ENCODE peak calls at places on chromosomes 5 and 9, in four cellular contexts. One of them, this sample, is unnamed.

GRCh38 chr9:128807827-128808226 is 10.5 kb upstream of the ENDOG start:
- DNase-seq in activated CD8-positive, alpha-beta memory T cell treated with anti-CD3 and anti-CD28 coated beads for 24 hours: no peak
- DNase-seq in ACHN: no peak
- DNase-seq in AG09309: no peak
- DNase-seq in this sample: no peak

GRCh38 chr5:170986598-170986997 is 124.8 kb downstream of the RANBP17 start:
- DNase-seq in activated CD8-positive, alpha-beta memory T cell treated with anti-CD3 and anti-CD28 coated beads for 24 hours: no peak
- DNase-seq in ACHN: peak; percentile 42
- DNase-seq in AG09309: peak; percentile 3
- DNase-seq in this sample: peak; percentile 57

GRCh38 chr9:136090768-136091581 is 4.1 kb downstream of the NACC2 start:
- DNase-seq in activated CD8-positive, alpha-beta memory T cell treated with anti-CD3 and anti-CD28 coated beads for 24 hours: no peak
- DNase-seq in ACHN: no peak
- DNase-seq in AG09309: no peak
- DNase-seq in this sample: no peak

GRCh38 chr5:80246995-80247729 is 8.7 kb downstream of the SERINC5 start:
- DNase-seq in activated CD8-positive, alpha-beta memory T cell treated with anti-CD3 and anti-CD28 coated beads for 24 hours: peak; percentile 69
- DNase-seq in ACHN: peak; percentile 87
- DNase-seq in AG09309: peak; percentile 79
- DNase-seq in this sample: no peak

GRCh38 chr5:174723979-174724483 is 351 bp upstream of the MSX2 start:
- DNase-seq in activated CD8-positive, alpha-beta memory T cell treated with anti-CD3 and anti-CD28 coated beads for 24 hours: no peak
- DNase-seq in ACHN: no peak
- DNase-seq in AG09309: no peak
- DNase-seq in this sample: peak; percentile 17

GRCh38 chr5:145944328-145944727 is 8.0 kb downstream of the SH3RF2 start:
- DNase-seq in activated CD8-positive, alpha-beta memory T cell treated with anti-CD3 and anti-CD28 coated beads for 24 hours: no peak
- DNase-seq in ACHN: no peak
- DNase-seq in AG09309: no peak
- DNase-seq in this sample: no peak

GRCh38 chr5:32504923-32505596 is 60.5 kb upstream of the ZFR start:
- DNase-seq in activated CD8-positive, alpha-beta memory T cell treated with anti-CD3 and anti-CD28 coated beads for 24 hours: no peak
- DNase-seq in ACHN: no peak
- DNase-seq in AG09309: peak; percentile 94
- DNase-seq in this sample: no peak

GRCh38 chr9:129939426-129939825 is 103.6 kb downstream of the FNBP1 start:
- DNase-seq in activated CD8-positive, alpha-beta memory T cell treated with anti-CD3 and anti-CD28 coated beads for 24 hours: no peak
- DNase-seq in ACHN: no peak
- DNase-seq in AG09309: no peak
- DNase-seq in this sample: no peak

GRCh38 chr9:121233906-121234901 is 32.5 kb upstream of the RAB14 start:
- DNase-seq in activated CD8-positive, alpha-beta memory T cell treated with anti-CD3 and anti-CD28 coated beads for 24 hours: no peak
- DNase-seq in ACHN: no peak
- DNase-seq in AG09309: no peak
- DNase-seq in this sample: peak; percentile 65

GRCh38 chr5:161546463-161547301 is at the start of gene GABRB2:
- DNase-seq in activated CD8-positive, alpha-beta memory T cell treated with anti-CD3 and anti-CD28 coated beads for 24 hours: peak; percentile 60
- DNase-seq in ACHN: no peak
- DNase-seq in AG09309: no peak
- DNase-seq in this sample: peak; percentile 30

GRCh38 chr5:41537581-41537980 is 27.2 kb upstream of the PLCXD3 start:
- DNase-seq in activated CD8-positive, alpha-beta memory T cell treated with anti-CD3 and anti-CD28 coated beads for 24 hours: no peak
- DNase-seq in ACHN: no peak
- DNase-seq in AG09309: no peak
- DNase-seq in this sample: no peak

GRCh38 chr5:35096933-35097332 is 49.2 kb upstream of the AGXT2 start:
- DNase-seq in activated CD8-positive, alpha-beta memory T cell treated with anti-CD3 and anti-CD28 coated beads for 24 hours: no peak
- DNase-seq in ACHN: no peak
- DNase-seq in AG09309: no peak
- DNase-seq in this sample: no peak

GRCh38 chr9:72351538-72352453 is 13.2 kb downstream of the ZFAND5 start:
- DNase-seq in activated CD8-positive, alpha-beta memory T cell treated with anti-CD3 and anti-CD28 coated beads for 24 hours: no peak
- DNase-seq in ACHN: no peak
- DNase-seq in AG09309: no peak
- DNase-seq in this sample: no peak

GRCh38 chr5:54746346-54746745 is 228.8 kb downstream of the SNX18 start:
- DNase-seq in activated CD8-positive, alpha-beta memory T cell treated with anti-CD3 and anti-CD28 coated beads for 24 hours: no peak
- DNase-seq in ACHN: no peak
- DNase-seq in AG09309: no peak
- DNase-seq in this sample: no peak

GRCh38 chr9:80503692-80504400 is 932.1 kb downstream of the TLE4 start:
- DNase-seq in activated CD8-positive, alpha-beta memory T cell treated with anti-CD3 and anti-CD28 coated beads for 24 hours: no peak
- DNase-seq in ACHN: no peak
- DNase-seq in AG09309: no peak
- DNase-seq in this sample: no peak

GRCh38 chr9:38387751-38388150 is 4.8 kb upstream of the ALDH1B1 start:
- DNase-seq in activated CD8-positive, alpha-beta memory T cell treated with anti-CD3 and anti-CD28 coated beads for 24 hours: no peak
- DNase-seq in ACHN: no peak
- DNase-seq in AG09309: no peak
- DNase-seq in this sample: no peak

GRCh38 chr9:122468735-122469134 is 9.0 kb downstream of the OR1J1 start:
- DNase-seq in activated CD8-positive, alpha-beta memory T cell treated with anti-CD3 and anti-CD28 coated beads for 24 hours: no peak
- DNase-seq in ACHN: no peak
- DNase-seq in AG09309: peak; percentile 84
- DNase-seq in this sample: no peak

GRCh38 chr9:117869287-117869686 is 165.1 kb downstream of the TLR4 start:
- DNase-seq in activated CD8-positive, alpha-beta memory T cell treated with anti-CD3 and anti-CD28 coated beads for 24 hours: no peak
- DNase-seq in ACHN: peak; percentile 2
- DNase-seq in AG09309: no peak
- DNase-seq in this sample: no peak

GRCh38 chr5:179171816-179172745 is 111.9 kb downstream of the ZNF354C start:
- DNase-seq in activated CD8-positive, alpha-beta memory T cell treated with anti-CD3 and anti-CD28 coated beads for 24 hours: no peak
- DNase-seq in ACHN: no peak
- DNase-seq in AG09309: no peak
- DNase-seq in this sample: no peak

GRCh38 chr9:33133186-33133585 is 34.0 kb downstream of the B4GALT1 start:
- DNase-seq in activated CD8-positive, alpha-beta memory T cell treated with anti-CD3 and anti-CD28 coated beads for 24 hours: no peak
- DNase-seq in ACHN: no peak
- DNase-seq in AG09309: no peak
- DNase-seq in this sample: no peak

GRCh38 chr5:64298586-64298985 is 132.9 kb downstream of the RNF180 start:
- DNase-seq in activated CD8-positive, alpha-beta memory T cell treated with anti-CD3 and anti-CD28 coated beads for 24 hours: no peak
- DNase-seq in ACHN: no peak
- DNase-seq in AG09309: no peak
- DNase-seq in this sample: no peak

GRCh38 chr5:114458726-114459125 is 96.9 kb downstream of the KCNN2 start:
- DNase-seq in activated CD8-positive, alpha-beta memory T cell treated with anti-CD3 and anti-CD28 coated beads for 24 hours: no peak
- DNase-seq in ACHN: no peak
- DNase-seq in AG09309: no peak
- DNase-seq in this sample: no peak

GRCh38 chr5:67289763-67290521 is 93.3 kb upstream of the CD180 start:
- DNase-seq in activated CD8-positive, alpha-beta memory T cell treated with anti-CD3 and anti-CD28 coated beads for 24 hours: no peak
- DNase-seq in ACHN: no peak
- DNase-seq in AG09309: no peak
- DNase-seq in this sample: no peak

GRCh38 chr5:141641634-141642278 is 5.0 kb downstream of the RELL2 start:
- DNase-seq in activated CD8-positive, alpha-beta memory T cell treated with anti-CD3 and anti-CD28 coated beads for 24 hours: no peak
- DNase-seq in ACHN: peak; percentile 88
- DNase-seq in AG09309: no peak
- DNase-seq in this sample: peak; percentile 23

GRCh38 chr5:113480243-113480642 is 8.0 kb downstream of the MCC start:
- DNase-seq in activated CD8-positive, alpha-beta memory T cell treated with anti-CD3 and anti-CD28 coated beads for 24 hours: no peak
- DNase-seq in ACHN: no peak
- DNase-seq in AG09309: no peak
- DNase-seq in this sample: no peak

GRCh38 chr5:132753135-132753987 is 6.1 kb downstream of the CCNI2 start:
- DNase-seq in activated CD8-positive, alpha-beta memory T cell treated with anti-CD3 and anti-CD28 coated beads for 24 hours: peak; percentile 56
- DNase-seq in ACHN: peak; percentile 30
- DNase-seq in AG09309: no peak
- DNase-seq in this sample: peak; percentile 32

GRCh38 chr5:88203977-88204735 is 64.5 kb downstream of the TMEM161B start:
- DNase-seq in activated CD8-positive, alpha-beta memory T cell treated with anti-CD3 and anti-CD28 coated beads for 24 hours: no peak
- DNase-seq in ACHN: no peak
- DNase-seq in AG09309: no peak
- DNase-seq in this sample: peak; percentile 6

GRCh38 chr9:137703842-137704508 is 85.2 kb downstream of the EHMT1 start:
- DNase-seq in activated CD8-positive, alpha-beta memory T cell treated with anti-CD3 and anti-CD28 coated beads for 24 hours: no peak
- DNase-seq in ACHN: no peak
- DNase-seq in AG09309: no peak
- DNase-seq in this sample: no peak

GRCh38 chr5:31492824-31493223 is 39.1 kb downstream of the DROSHA start:
- DNase-seq in activated CD8-positive, alpha-beta memory T cell treated with anti-CD3 and anti-CD28 coated beads for 24 hours: no peak
- DNase-seq in ACHN: no peak
- DNase-seq in AG09309: no peak
- DNase-seq in this sample: peak; percentile 67

This sample was measured in SK-MEL-5.